ENCODE peak calls at places on chromosomes 6 and 20, in five cellular contexts. Y, R, T, Z and F are unnamed samples. For H3K4me1 and H3K27me3, the result is how much of the 10 kb centered on the place peaks cover.

GRCh38 chr6:117810269-117810668 is 96.8 kb upstream of the SLC35F1 start:
- DNase-seq in Y (no peak), R (no peak), T (no peak), Z (no peak), F (no peak)

GRCh38 chr20:32017711-32018251 is 7.5 kb downstream of the CCM2L start:
- DNase-seq in T (peak), R (no peak), Y (no peak), Z (peak), F (peak)

GRCh38 chr20:30168800-30169138 is 1088.7 kb upstream of the DEFB115 start:
- DNase-seq in Z (no peak), Y (no peak), T (no peak), R (no peak), F (no peak)

GRCh38 chr6:76940186-76940585 is 523.1 kb downstream of the HTR1B start:
- DNase-seq in Z (no peak), R (no peak), Y (no peak), T (no peak), F (no peak)

GRCh38 chr6:22320750-22321149 is 23.9 kb upstream of the PRL start:
- DNase-seq in Z (no peak), R (no peak), Y (peak), T (no peak), F (no peak)

GRCh38 chr6:99425647-99426453 is 742 bp upstream of the PNISR start:
- DNase-seq in T (peak), Z (peak), Y (peak), R (peak), F (peak)

GRCh38 chr6:131694832-131695426 is 6.3 kb downstream of the OR2A4 start:
- DNase-seq in Z (peak), R (peak), Y (peak), T (peak), F (peak)

GRCh38 chr6:27503436-27504030 is 30.6 kb upstream of the ZNF184 start:
- DNase-seq in Z (peak), T (peak), Y (peak), R (peak), F (peak)

GRCh38 chr6:24205020-24205492 is 79.0 kb downstream of the NRSN1 start:
- DNase-seq in T (peak), Z (no peak), R (no peak), Y (peak), F (peak)

GRCh38 chr6:168078199-168078942 is 641 bp downstream of the FRMD1 start:
- DNase-seq in Z (no peak), R (peak), Y (no peak), T (no peak), F (no peak)

GRCh38 chr20:7967199-7967844 is 27.1 kb upstream of the HAO1 start:
- DNase-seq in Y (peak), Z (no peak), T (no peak), R (no peak), F (no peak)

GRCh38 chr20:64069614-64070243 is 6.7 kb downstream of the TCEA2 start:
- DNase-seq in Y (no peak), T (peak), Z (no peak), R (no peak), F (peak)

GRCh38 chr6:12911387-12911960 is 194.9 kb downstream of the PHACTR1 start:
- DNase-seq in Z (no peak), T (peak), Y (peak), R (no peak), F (no peak)

GRCh38 chr6:163446529-163446928 is 32.0 kb downstream of the QKI start:
- DNase-seq in Y (no peak), T (no peak), R (no peak), Z (no peak), F (no peak)
- H3K4me1 ChIP-seq in Y (under half), T (half or more), R (under half), Z (under half), F (under half)

GRCh38 chr20:22093122-22093521 is 387.7 kb downstream of the PAX1 start:
- DNase-seq in Y (no peak), T (no peak), R (no peak), Z (no peak), F (no peak)

GRCh38 chr20:22088882-22089281 is 383.4 kb downstream of the PAX1 start:
- DNase-seq in R (no peak), Y (no peak), T (no peak), Z (no peak), F (no peak)
- TF ChIP-seq CTCF in R (no peak), Y (no peak), T (no peak), Z (no peak), F (no peak)

DNA sequence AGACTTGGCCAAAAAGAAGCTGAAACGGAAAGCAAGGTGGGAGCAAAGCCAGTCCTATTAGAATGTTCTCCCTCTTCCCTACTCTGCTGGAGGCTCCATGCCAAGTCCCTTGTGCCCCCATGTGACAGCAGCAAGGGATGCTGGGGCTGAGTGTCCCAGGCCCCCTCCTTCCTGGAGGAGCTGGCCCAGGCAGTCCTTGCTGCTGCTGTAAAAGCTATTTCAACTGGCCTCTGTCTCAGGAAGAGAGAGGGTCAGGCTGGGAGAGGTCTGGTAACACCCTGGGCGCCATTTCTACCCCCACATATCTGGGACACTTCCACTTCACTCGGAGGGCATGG is 25.0 kb downstream of the TTBK1 start:
- DNase-seq in R (no peak), Y (no peak), Z (no peak), T (no peak), F (no peak)
- H3K27me3 ChIP-seq in R (under half), Y (half or more), Z (under half), T (under half), F (under half)

GRCh38 chr6:15434823-15435380 is 189.0 kb downstream of the JARID2 start:
- DNase-seq in T (no peak), Y (no peak), R (no peak), Z (no peak), F (no peak)
- H3K4me1 ChIP-seq in T (half or more), Y (under half), R (under half), Z (under half), F (under half)

GRCh38 chr20:58621906-58622548 is 29.1 kb upstream of the STX16 start:
- DNase-seq in R (no peak), Y (no peak), Z (no peak), T (no peak), F (no peak)
- TF ChIP-seq CTCF in R (no peak), Y (peak), Z (no peak), T (peak), F (peak)